ENCODE peak calls at places on chromosomes 6 and 20, in seven cellular contexts. X is HCT116, I is SK-N-SH, U is HepG2, N is H1, J is K562, V is GM12878. O is an unnamed sample.

GRCh38 chr6:119476554-119476953 is 127.0 kb upstream of the MAN1A1 start:
- DNase-seq in U (no peak), X (no peak), N (no peak), V (no peak), I (no peak), J (no peak), O (no peak)

GRCh38 chr20:45592574-45593189 is 13.6 kb upstream of the WFDC8 start:
- DNase-seq in V (no peak), X (peak), N (no peak), U (peak), J (peak), I (peak), O (peak)

GRCh38 chr20:58389324-58389967 is 417 bp downstream of the VAPB start:
- DNase-seq in X (no peak), V (no peak), I (peak), U (peak), N (no peak), J (peak), O (peak)

GRCh38 chr20:52965819-52966218 is 6.3 kb upstream of the TSHZ2 start:
- DNase-seq in V (no peak), N (no peak), X (no peak), I (no peak), U (no peak), J (no peak), O (no peak)

GRCh38 chr20:43830883-43831282 is 83.8 kb upstream of the TOX2 start:
- DNase-seq in I (no peak), X (no peak), V (no peak), U (no peak), N (no peak), J (no peak), O (no peak)

GRCh38 chr6:138689849-138690248 is 83.7 kb upstream of the CCDC28A start:
- DNase-seq in X (no peak), N (no peak), U (no peak), J (no peak), I (no peak), V (no peak), O (no peak)

GRCh38 chr6:20217476-20217855 is 5.2 kb upstream of the MBOAT1 start:
- DNase-seq in U (no peak), V (no peak), J (peak), I (no peak), N (no peak), X (no peak), O (peak)

GRCh38 chr6:42879372-42880239 is at the start of gene RPL7L1:
- DNase-seq in J (peak), V (peak), N (peak), X (peak), U (peak), I (peak), O (peak)

GRCh38 chr20:59955131-59955796 is 3.0 kb upstream of the CDH26 start:
- DNase-seq in J (peak), U (peak), V (no peak), I (no peak), N (no peak), X (peak), O (peak)

GRCh38 chr6:33049323-33049722 is 24.1 kb downstream of the HLA-DPA1 start:
- DNase-seq in U (no peak), J (no peak), X (no peak), I (no peak), V (no peak), N (no peak), O (no peak)

GRCh38 chr6:34717466-34717865 is 20.9 kb upstream of the ILRUN start:
- DNase-seq in U (no peak), J (no peak), I (no peak), X (no peak), N (no peak), V (no peak), O (no peak)
- TF ChIP-seq JUND in U (no peak), J (no peak), I (no peak), X (no peak), N (no peak), V (no peak), O (no peak)

GRCh38 chr6:63307581-63308246 is 12.1 kb downstream of the LGSN start:
- DNase-seq in J (peak), I (peak), X (peak), V (peak), N (no peak), U (peak), O (peak)
- TF ChIP-seq JUND in J (no peak), I (no peak), X (no peak), V (no peak), N (no peak), U (no peak), O (no peak)

DNA sequence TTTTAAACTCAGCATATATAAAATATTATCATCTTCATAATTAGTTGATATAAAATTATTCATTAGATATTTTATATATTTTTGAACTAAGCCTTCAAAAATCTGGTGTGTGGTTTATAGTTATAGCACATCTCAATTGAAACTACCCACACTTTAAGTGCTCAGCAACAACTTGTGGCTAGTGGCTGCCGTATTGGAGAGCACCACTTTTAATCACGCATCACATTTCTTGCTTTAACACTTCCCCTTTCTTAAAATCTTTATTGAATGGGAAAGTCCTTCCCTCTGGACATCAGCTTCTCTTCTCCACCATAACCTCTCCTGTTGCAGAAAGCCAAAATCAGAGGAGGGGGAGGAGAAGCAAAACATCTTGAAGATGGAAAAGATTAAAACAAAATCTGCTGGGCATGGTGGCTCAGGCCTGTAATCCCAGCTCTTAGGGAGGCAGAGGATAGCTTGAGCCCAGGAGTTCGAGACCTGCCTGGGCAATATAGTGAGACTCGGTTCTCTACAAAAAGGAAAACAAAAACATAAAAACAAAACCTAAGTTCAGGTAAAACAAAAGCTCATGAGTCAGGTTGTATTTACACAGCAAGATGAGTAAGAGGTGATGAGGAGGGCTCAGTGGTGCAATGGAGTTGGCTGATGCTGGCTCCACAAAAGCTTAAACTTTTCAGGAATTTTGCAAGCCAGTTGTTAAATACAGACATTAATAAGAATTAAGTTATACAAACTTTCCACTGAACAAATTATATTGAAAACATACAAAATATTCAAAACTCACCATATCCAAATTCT is 237.0 kb upstream of the SUPT3H start:
- DNase-seq in V (no peak), U (no peak), N (peak), I (no peak), X (no peak), J (no peak), O (no peak)
- TF ChIP-seq JUND in V (no peak), U (no peak), N (no peak), I (no peak), X (no peak), J (no peak), O (no peak)

GRCh38 chr20:31484001-31484400 is 8.9 kb downstream of the REM1 start:
- DNase-seq in I (peak), X (no peak), V (no peak), U (no peak), J (peak), N (no peak), O (no peak)
- TF ChIP-seq JUND in I (no peak), X (no peak), V (no peak), U (no peak), J (no peak), N (no peak), O (no peak)

O was measured in T47D.